ENCODE peak calls at places on chromosomes 6 and 20, in four cellular contexts. One of them, this sample, is unnamed.

GRCh38 chr6:81105998-81106397 is 646.5 kb downstream of the TENT5A start:
- DNase-seq in SK-N-SH: no peak
- DNase-seq in sigmoid colon: no peak
- DNase-seq in GM12892: no peak
- DNase-seq in this sample: no peak

GRCh38 chr6:36712816-36713215 is 15.2 kb downstream of the RAB44 start:
- DNase-seq in SK-N-SH: no peak
- DNase-seq in sigmoid colon: no peak
- DNase-seq in GM12892: no peak
- DNase-seq in this sample: no peak

GRCh38 chr6:25004357-25004756 is 68.6 kb upstream of the RIPOR2 start:
- DNase-seq in SK-N-SH: no peak
- DNase-seq in sigmoid colon: no peak
- DNase-seq in GM12892: no peak
- DNase-seq in this sample: no peak

GRCh38 chr6:29631209-29631810 is 1.7 kb downstream of the GABBR1 start:
- DNase-seq in SK-N-SH: no peak
- DNase-seq in sigmoid colon: no peak
- DNase-seq in GM12892: no peak
- DNase-seq in this sample: no peak

GRCh38 chr6:1081566-1081965 is 230.3 kb upstream of the FOXQ1 start:
- DNase-seq in SK-N-SH: no peak
- DNase-seq in sigmoid colon: no peak
- DNase-seq in GM12892: no peak
- DNase-seq in this sample: no peak

GRCh38 chr20:14521436-14521835 is 184.0 kb upstream of the FLRT3 start:
- DNase-seq in SK-N-SH: no peak
- DNase-seq in sigmoid colon: no peak
- DNase-seq in GM12892: no peak
- DNase-seq in this sample: no peak

GRCh38 chr6:119119989-119120388 is 41.5 kb upstream of the FAM184A start:
- DNase-seq in SK-N-SH: no peak
- DNase-seq in sigmoid colon: no peak
- DNase-seq in GM12892: no peak
- DNase-seq in this sample: no peak

GRCh38 chr6:116572162-116572561 is 858 bp downstream of the RWDD1 start:
- DNase-seq in SK-N-SH: peak
- DNase-seq in sigmoid colon: peak
- DNase-seq in GM12892: no peak
- DNase-seq in this sample: no peak

GRCh38 chr20:32282461-32282860 is 5.0 kb downstream of the KIF3B start:
- DNase-seq in SK-N-SH: no peak
- DNase-seq in sigmoid colon: no peak
- DNase-seq in GM12892: no peak
- DNase-seq in this sample: no peak

GRCh38 chr6:151010111-151010510 is 144.6 kb downstream of the MTHFD1L start:
- DNase-seq in SK-N-SH: no peak
- DNase-seq in sigmoid colon: no peak
- DNase-seq in GM12892: no peak
- DNase-seq in this sample: no peak

GRCh38 chr20:1332749-1333300 is 3.9 kb upstream of the SDCBP2 start:
- DNase-seq in SK-N-SH: no peak
- DNase-seq in sigmoid colon: no peak
- DNase-seq in GM12892: no peak
- DNase-seq in this sample: no peak

GRCh38 chr6:108441141-108441540 is 119.6 kb upstream of the FOXO3 start:
- DNase-seq in SK-N-SH: no peak
- DNase-seq in sigmoid colon: no peak
- DNase-seq in GM12892: no peak
- DNase-seq in this sample: no peak

GRCh38 chr20:62935968-62936585 is 1.9 kb upstream of the GID8 start:
- DNase-seq in SK-N-SH: no peak
- DNase-seq in sigmoid colon: no peak
- DNase-seq in GM12892: no peak
- DNase-seq in this sample: peak

GRCh38 chr20:2984956-2985661 is 58.3 kb upstream of the GNRH2 start:
- DNase-seq in SK-N-SH: no peak
- DNase-seq in sigmoid colon: no peak
- DNase-seq in GM12892: no peak
- DNase-seq in this sample: no peak

GRCh38 chr6:20909621-20910020 is 375.4 kb downstream of the CDKAL1 start:
- DNase-seq in SK-N-SH: no peak
- DNase-seq in sigmoid colon: no peak
- DNase-seq in GM12892: no peak
- DNase-seq in this sample: no peak

GRCh38 chr6:169803291-169803811 is 51.9 kb downstream of the ERMARD start:
- DNase-seq in SK-N-SH: no peak
- DNase-seq in sigmoid colon: no peak
- DNase-seq in GM12892: no peak
- DNase-seq in this sample: peak

GRCh38 chr6:56914791-56915658 is 39.9 kb upstream of the BEND6 start:
- DNase-seq in SK-N-SH: peak
- DNase-seq in sigmoid colon: no peak
- DNase-seq in GM12892: no peak
- DNase-seq in this sample: no peak

GRCh38 chr6:114862809-114863208 is 520.0 kb upstream of the HS3ST5 start:
- DNase-seq in SK-N-SH: no peak
- DNase-seq in sigmoid colon: no peak
- DNase-seq in GM12892: no peak
- DNase-seq in this sample: no peak

GRCh38 chr20:29873946-29874345 is 1383.5 kb upstream of the DEFB115 start:
- DNase-seq in SK-N-SH: peak
- DNase-seq in sigmoid colon: peak
- DNase-seq in GM12892: no peak
- DNase-seq in this sample: peak

GRCh38 chr20:17538517-17539170 is 7.5 kb upstream of the BFSP1 start:
- DNase-seq in SK-N-SH: no peak
- DNase-seq in sigmoid colon: no peak
- DNase-seq in GM12892: no peak
- DNase-seq in this sample: no peak

GRCh38 chr6:170026272-170027110 is 264.4 kb downstream of the DLL1 start:
- DNase-seq in SK-N-SH: no peak
- DNase-seq in sigmoid colon: peak
- DNase-seq in GM12892: no peak
- DNase-seq in this sample: peak

GRCh38 chr6:26403888-26404287 is 1.8 kb downstream of the BTN3A1 start:
- DNase-seq in SK-N-SH: no peak
- DNase-seq in sigmoid colon: no peak
- DNase-seq in GM12892: no peak
- DNase-seq in this sample: no peak

GRCh38 chr6:88302769-88303230 is 136.7 kb upstream of the CNR1 start:
- DNase-seq in SK-N-SH: no peak
- DNase-seq in sigmoid colon: no peak
- DNase-seq in GM12892: no peak
- DNase-seq in this sample: no peak

GRCh38 chr6:34546551-34547321 is 9.4 kb downstream of the SPDEF start:
- DNase-seq in SK-N-SH: no peak
- DNase-seq in sigmoid colon: peak
- DNase-seq in GM12892: no peak
- DNase-seq in this sample: no peak

GRCh38 chr6:44540881-44541280 is 153.4 kb downstream of the CDC5L start:
- DNase-seq in SK-N-SH: no peak
- DNase-seq in sigmoid colon: no peak
- DNase-seq in GM12892: no peak
- DNase-seq in this sample: no peak

GRCh38 chr6:18207438-18207837 is 52.2 kb downstream of the KDM1B start:
- DNase-seq in SK-N-SH: no peak
- DNase-seq in sigmoid colon: peak
- DNase-seq in GM12892: no peak
- DNase-seq in this sample: no peak

GRCh38 chr20:625360-625932 is 15.3 kb upstream of the TCF15 start:
- DNase-seq in SK-N-SH: no peak
- DNase-seq in sigmoid colon: no peak
- DNase-seq in GM12892: no peak
- DNase-seq in this sample: no peak

GRCh38 chr6:138107078-138107751 is at the start of gene PERP:
- DNase-seq in SK-N-SH: peak
- DNase-seq in sigmoid colon: peak
- DNase-seq in GM12892: peak
- DNase-seq in this sample: peak

GRCh38 chr20:25303292-25304024 is 55.6 kb downstream of the PYGB start:
- DNase-seq in SK-N-SH: no peak
- DNase-seq in sigmoid colon: no peak
- DNase-seq in GM12892: no peak
- DNase-seq in this sample: no peak

GRCh38 chr6:106146852-106147351 is 60.8 kb downstream of the PRDM1 start:
- DNase-seq in SK-N-SH: no peak
- DNase-seq in sigmoid colon: no peak
- DNase-seq in GM12892: no peak
- DNase-seq in this sample: no peak

GRCh38 chr20:652611-653109 is 340 bp downstream of the SRXN1 start:
- DNase-seq in SK-N-SH: no peak
- DNase-seq in sigmoid colon: peak
- DNase-seq in GM12892: no peak
- DNase-seq in this sample: peak

GRCh38 chr6:72819609-72820008 is 197.7 kb downstream of the KCNQ5 start:
- DNase-seq in SK-N-SH: no peak
- DNase-seq in sigmoid colon: no peak
- DNase-seq in GM12892: no peak
- DNase-seq in this sample: no peak

GRCh38 chr6:94177429-94177828 is 758.1 kb upstream of the EPHA7 start:
- DNase-seq in SK-N-SH: no peak
- DNase-seq in sigmoid colon: no peak
- DNase-seq in GM12892: no peak
- DNase-seq in this sample: no peak

GRCh38 chr6:146543940-146544661 is 468 bp downstream of the RAB32 start:
- DNase-seq in SK-N-SH: no peak
- DNase-seq in sigmoid colon: peak
- DNase-seq in GM12892: no peak
- DNase-seq in this sample: no peak

GRCh38 chr6:146544783-146545182 is 1.1 kb downstream of the RAB32 start:
- DNase-seq in SK-N-SH: no peak
- DNase-seq in sigmoid colon: peak
- DNase-seq in GM12892: no peak
- DNase-seq in this sample: no peak

GRCh38 chr6:146542881-146543210 is 787 bp upstream of the RAB32 start:
- DNase-seq in SK-N-SH: no peak
- DNase-seq in sigmoid colon: no peak
- DNase-seq in GM12892: no peak
- DNase-seq in this sample: no peak

GRCh38 chr6:146545608-146546007 is 2.0 kb downstream of the RAB32 start:
- DNase-seq in SK-N-SH: no peak
- DNase-seq in sigmoid colon: no peak
- DNase-seq in GM12892: no peak
- DNase-seq in this sample: no peak

GRCh38 chr6:146543211-146543939 is at the start of gene RAB32:
- DNase-seq in SK-N-SH: peak
- DNase-seq in sigmoid colon: peak
- DNase-seq in GM12892: peak
- DNase-seq in this sample: peak
- TF ChIP-seq POLR2AphosphoS5 in SK-N-SH: peak
- TF ChIP-seq POLR2AphosphoS5 in sigmoid colon: peak
- TF ChIP-seq POLR2AphosphoS5 in GM12892: no peak
- TF ChIP-seq POLR2AphosphoS5 in this sample: peak

GRCh38 chr6:40042232-40042631 is 108.0 kb upstream of the MOCS1 start:
- DNase-seq in SK-N-SH: no peak
- DNase-seq in sigmoid colon: no peak
- DNase-seq in GM12892: no peak
- DNase-seq in this sample: no peak
- TF ChIP-seq POLR2AphosphoS5 in SK-N-SH: no peak
- TF ChIP-seq POLR2AphosphoS5 in sigmoid colon: no peak
- TF ChIP-seq POLR2AphosphoS5 in GM12892: no peak
- TF ChIP-seq POLR2AphosphoS5 in this sample: no peak

GRCh38 chr6:148440877-148441453 is 98.3 kb downstream of the SASH1 start:
- DNase-seq in SK-N-SH: no peak
- DNase-seq in sigmoid colon: peak
- DNase-seq in GM12892: no peak
- DNase-seq in this sample: no peak
- TF ChIP-seq POLR2AphosphoS5 in SK-N-SH: peak
- TF ChIP-seq POLR2AphosphoS5 in sigmoid colon: peak
- TF ChIP-seq POLR2AphosphoS5 in GM12892: no peak
- TF ChIP-seq POLR2AphosphoS5 in this sample: peak

DNA sequence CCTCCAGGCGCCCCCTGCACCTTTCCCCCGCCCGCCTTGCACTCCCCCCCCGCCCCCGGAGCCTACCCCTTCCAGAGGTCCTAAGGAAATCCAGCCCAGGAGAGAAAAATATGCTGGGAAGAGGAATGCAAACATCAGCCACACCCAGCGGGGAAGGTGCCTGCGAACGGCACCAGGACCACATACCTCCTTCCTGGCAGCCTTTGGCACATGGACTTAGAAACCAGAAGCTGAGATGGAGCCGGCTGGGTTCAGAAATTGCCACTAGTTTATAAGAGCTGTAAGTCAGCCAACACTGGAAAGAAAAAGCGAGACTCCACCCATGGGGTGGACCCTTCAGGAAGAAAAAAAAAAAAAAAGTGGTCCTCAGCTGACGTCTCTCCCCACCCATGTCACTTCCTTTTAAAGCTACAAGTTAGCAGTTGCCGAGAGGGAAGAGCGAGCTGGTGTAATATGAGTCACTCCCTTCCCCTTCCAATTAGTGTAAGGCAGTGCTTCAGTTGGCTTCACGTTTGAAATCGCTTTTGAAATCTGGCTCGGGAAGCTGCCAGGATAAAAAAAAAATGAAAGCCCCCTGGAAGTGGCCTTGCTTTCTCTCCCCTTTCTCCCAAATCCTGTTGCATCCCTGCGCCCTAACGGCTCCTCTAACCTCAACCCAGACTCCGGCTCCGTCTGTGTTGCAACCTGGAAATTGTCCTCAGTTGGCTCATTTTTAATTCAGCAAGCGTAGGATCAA is at the start of gene AGPAT4:
- DNase-seq in SK-N-SH: peak
- DNase-seq in sigmoid colon: peak
- DNase-seq in GM12892: peak
- DNase-seq in this sample: no peak
- TF ChIP-seq POLR2AphosphoS5 in SK-N-SH: no peak
- TF ChIP-seq POLR2AphosphoS5 in sigmoid colon: peak
- TF ChIP-seq POLR2AphosphoS5 in GM12892: peak
- TF ChIP-seq POLR2AphosphoS5 in this sample: no peak

GRCh38 chr6:3591970-3592369 is 135.1 kb upstream of the SLC22A23 start:
- DNase-seq in SK-N-SH: no peak
- DNase-seq in sigmoid colon: no peak
- DNase-seq in GM12892: no peak
- DNase-seq in this sample: no peak

GRCh38 chr6:3596736-3597135 is 139.9 kb upstream of the SLC22A23 start:
- DNase-seq in SK-N-SH: no peak
- DNase-seq in sigmoid colon: no peak
- DNase-seq in GM12892: no peak
- DNase-seq in this sample: no peak

GRCh38 chr6:3593161-3593560 is 136.3 kb upstream of the SLC22A23 start:
- DNase-seq in SK-N-SH: no peak
- DNase-seq in sigmoid colon: no peak
- DNase-seq in GM12892: no peak
- DNase-seq in this sample: no peak

GRCh38 chr6:3594196-3594595 is 137.3 kb upstream of the SLC22A23 start:
- DNase-seq in SK-N-SH: no peak
- DNase-seq in sigmoid colon: no peak
- DNase-seq in GM12892: no peak
- DNase-seq in this sample: no peak

GRCh38 chr6:3592371-3592941 is 135.6 kb upstream of the SLC22A23 start:
- DNase-seq in SK-N-SH: no peak
- DNase-seq in sigmoid colon: no peak
- DNase-seq in GM12892: no peak
- DNase-seq in this sample: no peak
- TF ChIP-seq POLR2AphosphoS5 in SK-N-SH: no peak
- TF ChIP-seq POLR2AphosphoS5 in sigmoid colon: peak
- TF ChIP-seq POLR2AphosphoS5 in GM12892: no peak
- TF ChIP-seq POLR2AphosphoS5 in this sample: no peak

GRCh38 chr20:19396466-19397081 is 184.1 kb downstream of the SLC24A3 start:
- DNase-seq in SK-N-SH: no peak
- DNase-seq in sigmoid colon: no peak
- DNase-seq in GM12892: no peak
- DNase-seq in this sample: no peak
- TF ChIP-seq POLR2AphosphoS5 in SK-N-SH: no peak
- TF ChIP-seq POLR2AphosphoS5 in sigmoid colon: no peak
- TF ChIP-seq POLR2AphosphoS5 in GM12892: no peak
- TF ChIP-seq POLR2AphosphoS5 in this sample: no peak